ENCODE peak calls at places on chromosome 2, in seven cellular contexts. O, W, D, S, V, T and E are unnamed samples.

GRCh38 chr2:35548171-35548570 is 807.4 kb upstream of the CRIM1 start:
- DNase-seq in S (no peak), D (no peak), T (no peak), W (no peak), O (no peak), V (no peak), E (no peak)

GRCh38 chr2:119426801-119427395 is 4.8 kb upstream of the TMEM37 start:
- DNase-seq in W (peak), O (peak), D (no peak), V (no peak), T (no peak), S (no peak), E (no peak)

GRCh38 chr2:42965910-42966309 is 173.5 kb upstream of the HAAO start:
- DNase-seq in T (no peak), O (no peak), W (no peak), D (peak), V (no peak), S (no peak), E (no peak)

GRCh38 chr2:205659922-205660321 is 22.4 kb upstream of the NRP2 start:
- DNase-seq in T (no peak), D (no peak), S (no peak), O (no peak), W (no peak), V (no peak), E (no peak)

GRCh38 chr2:101961287-101962242 is 30.2 kb upstream of the IL1R2 start:
- DNase-seq in D (peak), O (peak), W (peak), T (peak), V (no peak), S (no peak), E (no peak)

GRCh38 chr2:21367421-21367820 is 243.7 kb downstream of the TDRD15 start:
- DNase-seq in O (no peak), D (no peak), W (no peak), S (no peak), T (no peak), V (peak), E (no peak)

GRCh38 chr2:69518836-69519235 is 81.6 kb upstream of the NFU1 start:
- DNase-seq in T (no peak), O (peak), W (no peak), S (no peak), V (no peak), D (no peak), E (peak)

GRCh38 chr2:181924336-181924735 is 32.8 kb downstream of the ITPRID2 start:
- DNase-seq in S (no peak), O (no peak), D (no peak), T (no peak), W (no peak), V (no peak), E (no peak)

GRCh38 chr2:237686659-237687136 is 59.3 kb downstream of the LRRFIP1 start:
- DNase-seq in W (no peak), O (no peak), T (peak), D (peak), S (no peak), V (no peak), E (peak)

GRCh38 chr2:237689569-237690131 is 62.3 kb downstream of the LRRFIP1 start:
- DNase-seq in S (no peak), V (no peak), T (peak), O (peak), W (peak), D (peak), E (no peak)

GRCh38 chr2:237685408-237685807 is 58.0 kb downstream of the LRRFIP1 start:
- DNase-seq in S (no peak), D (peak), V (no peak), T (no peak), O (no peak), W (no peak), E (no peak)

GRCh38 chr2:237688081-237688480 is 60.7 kb downstream of the LRRFIP1 start:
- DNase-seq in T (no peak), D (no peak), O (no peak), W (no peak), S (no peak), V (no peak), E (no peak)

DNA sequence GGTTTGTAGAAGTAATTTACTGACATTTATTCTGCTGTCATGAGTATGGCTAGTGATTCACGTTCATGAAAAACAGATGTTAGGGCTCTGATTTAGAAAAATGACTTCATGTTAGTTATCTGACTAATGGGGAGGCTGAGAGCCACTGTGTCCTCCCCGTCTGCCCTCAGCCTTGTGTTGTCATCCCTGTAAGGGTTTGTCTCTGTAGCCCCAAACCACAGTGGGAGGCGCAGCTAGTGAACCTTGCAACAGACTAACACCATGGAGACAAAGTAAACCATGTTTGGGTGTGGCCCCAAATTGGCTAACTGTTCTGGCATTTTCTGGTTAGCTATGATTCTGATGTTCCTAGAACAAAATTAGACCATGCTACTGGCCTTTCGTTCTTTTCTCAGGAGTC is 60.3 kb downstream of the LRRFIP1 start:
- DNase-seq in S (no peak), O (peak), D (peak), W (peak), T (peak), V (peak), E (peak)
- TF ChIP-seq POLR2A in S (no peak), O (peak), D (no peak), W (peak), T (peak), V (no peak), E (no peak)

GRCh38 chr2:10140841-10141610 is 18.5 kb downstream of the RRM2 start:
- DNase-seq in S (no peak), W (no peak), V (no peak), O (no peak), D (peak), T (no peak), E (no peak)

GRCh38 chr2:10139536-10139935 is 17.0 kb downstream of the RRM2 start:
- DNase-seq in V (no peak), D (peak), O (no peak), W (no peak), S (no peak), T (no peak), E (no peak)

GRCh38 chr2:10136187-10136934 is 13.8 kb downstream of the RRM2 start:
- DNase-seq in S (no peak), W (no peak), T (no peak), D (peak), O (no peak), V (no peak), E (peak)

GRCh38 chr2:10135296-10136089 is 13.0 kb downstream of the RRM2 start:
- DNase-seq in D (peak), W (no peak), O (no peak), S (no peak), T (no peak), V (peak), E (no peak)

DNA sequence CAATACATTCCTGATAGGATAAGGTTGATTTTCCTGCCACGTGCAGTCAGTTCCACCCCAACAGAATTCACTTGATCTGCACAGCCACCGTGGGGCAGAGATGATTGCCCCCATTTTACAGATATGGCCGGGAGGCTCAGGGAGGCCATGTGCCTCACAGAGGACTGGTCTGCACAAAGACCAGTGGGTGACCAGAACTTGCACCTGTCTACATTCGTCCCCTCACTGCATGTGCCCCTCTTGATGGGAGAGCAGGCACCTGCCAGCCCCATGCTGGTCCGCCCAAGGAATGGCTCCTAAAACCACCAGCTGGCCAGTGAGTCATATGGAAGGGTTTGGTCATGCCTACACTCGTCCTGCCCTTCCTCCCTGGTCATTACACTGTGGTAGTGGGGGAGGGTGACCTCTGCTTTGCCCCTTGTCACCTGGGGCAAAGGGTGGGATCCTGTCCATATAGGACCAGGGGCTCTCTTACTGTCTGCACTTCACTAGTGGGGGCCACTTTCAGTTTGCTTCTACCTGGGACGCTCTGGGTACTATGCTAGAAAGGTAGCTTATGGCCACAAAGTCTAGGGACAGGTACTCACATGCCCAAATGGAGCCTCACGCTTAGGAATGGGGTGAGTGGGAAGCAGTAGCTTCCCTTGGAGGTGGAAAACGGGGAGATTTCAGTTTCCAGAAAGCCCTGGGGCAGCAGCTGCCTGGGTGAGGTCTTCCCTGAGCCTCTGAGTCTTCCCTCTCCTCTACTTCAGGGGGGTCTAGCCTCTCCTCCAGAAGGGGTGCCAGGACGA is 14.7 kb downstream of the RRM2 start:
- DNase-seq in S (no peak), W (no peak), D (peak), O (no peak), V (no peak), T (no peak), E (no peak)
- TF ChIP-seq POLR2A in S (no peak), W (no peak), D (no peak), O (no peak), V (peak), T (no peak), E (peak)

GRCh38 chr2:26344581-26345283 is 1.2 kb upstream of the SELENOI start:
- DNase-seq in T (no peak), W (peak), S (no peak), O (peak), D (no peak), V (no peak), E (peak)
- TF ChIP-seq POLR2A in T (no peak), W (no peak), S (peak), O (no peak), D (no peak), V (no peak), E (no peak)

GRCh38 chr2:28566441-28567075 is 70.7 kb downstream of the PLB1 start:
- DNase-seq in S (peak), O (peak), W (peak), D (peak), V (peak), T (peak), E (peak)
- TF ChIP-seq POLR2A in S (peak), O (no peak), W (peak), D (no peak), V (no peak), T (no peak), E (no peak)

GRCh38 chr2:9306910-9307309 is 100.3 kb downstream of the ASAP2 start:
- DNase-seq in V (no peak), S (no peak), D (no peak), O (no peak), W (no peak), T (no peak), E (no peak)
- TF ChIP-seq POLR2A in V (no peak), S (no peak), D (no peak), O (no peak), W (no peak), T (no peak), E (no peak)

GRCh38 chr2:138137949-138138348 is 173.7 kb downstream of the HNMT start:
- DNase-seq in W (no peak), S (no peak), V (no peak), O (no peak), D (no peak), T (no peak), E (peak)
- TF ChIP-seq POLR2A in W (no peak), S (no peak), V (no peak), O (no peak), D (no peak), T (no peak), E (no peak)

GRCh38 chr2:239722760-239723448 is 302.2 kb downstream of the NDUFA10 start:
- DNase-seq in T (no peak), W (peak), S (no peak), D (peak), V (no peak), O (no peak), E (no peak)

GRCh38 chr2:239724851-239725550 is 300.1 kb downstream of the NDUFA10 start:
- DNase-seq in S (no peak), W (peak), T (no peak), D (peak), O (peak), V (no peak), E (no peak)

GRCh38 chr2:239723486-239724193 is 301.5 kb downstream of the NDUFA10 start:
- DNase-seq in T (no peak), D (peak), V (no peak), O (no peak), S (no peak), W (peak), E (no peak)

GRCh38 chr2:239725551-239725890 is 299.6 kb downstream of the NDUFA10 start:
- DNase-seq in D (peak), W (peak), O (peak), S (no peak), V (no peak), T (no peak), E (no peak)

GRCh38 chr2:239724194-239724849 is 300.8 kb downstream of the NDUFA10 start:
- DNase-seq in D (peak), T (no peak), O (peak), S (no peak), V (no peak), W (peak), E (no peak)
- TF ChIP-seq POLR2A in D (no peak), T (no peak), O (no peak), S (no peak), V (no peak), W (no peak), E (no peak)

GRCh38 chr2:206981739-206982336 is 42.5 kb downstream of the CPO start:
- DNase-seq in D (peak), O (peak), T (peak), W (peak), S (peak), V (peak), E (peak)
- TF ChIP-seq POLR2A in D (no peak), O (no peak), T (no peak), W (no peak), S (no peak), V (no peak), E (no peak)